ENCODE peak calls at places on chromosomes 5 and 9, in seven cellular contexts. Z is mammary epithelial cell, C is HCT116, J is GM23248, U is IMR-90, V is neural progenitor cell, N is fibroblast of lung. S is an unnamed sample.

GRCh38 chr5:133926960-133927615 is 41.3 kb downstream of the C5orf15 start:
- DNase-seq in Z (no peak), C (no peak), J (no peak), U (no peak), V (no peak), N (peak; percentile 56), S (no peak)

GRCh38 chr5:177300236-177300880 is 3.2 kb downstream of the RAB24 start:
- DNase-seq in Z (peak; percentile 53), C (no peak), J (peak; percentile 70), U (peak; percentile 80), V (no peak), N (peak; percentile 74), S (peak; percentile 85)

GRCh38 chr9:137795156-137795666 is 82.4 kb upstream of the CACNA1B start:
- DNase-seq in Z (no peak), C (no peak), J (no peak), U (no peak), V (no peak), N (no peak), S (no peak)

GRCh38 chr5:151082976-151083651 is 2.3 kb upstream of the TNIP1 start:
- DNase-seq in Z (peak; percentile 97), C (no peak), J (no peak), U (peak; percentile 36), V (no peak), N (no peak), S (no peak)

GRCh38 chr5:124365491-124365890 is 380.9 kb downstream of the ZNF608 start:
- DNase-seq in Z (no peak), C (no peak), J (no peak), U (no peak), V (peak; percentile 39), N (no peak), S (no peak)

GRCh38 chr5:65213921-65214525 is 267.7 kb downstream of the ADAMTS6 start:
- DNase-seq in Z (peak; percentile 13), C (peak; percentile 26), J (peak; percentile 38), U (peak; percentile 39), V (peak; percentile 48), N (peak; percentile 46), S (no peak)

GRCh38 chr5:149869266-149869875 is 75.2 kb downstream of the PDE6A start:
- DNase-seq in Z (no peak), C (no peak), J (no peak), U (no peak), V (no peak), N (no peak), S (no peak)

GRCh38 chr5:56325039-56325438 is 91.9 kb upstream of the ANKRD55 start:
- DNase-seq in Z (no peak), C (no peak), J (no peak), U (no peak), V (no peak), N (no peak), S (no peak)

GRCh38 chr9:87069690-87070089 is 122.4 kb upstream of the GAS1 start:
- DNase-seq in Z (no peak), C (no peak), J (peak; percentile 81), U (peak; percentile 69), V (no peak), N (peak; percentile 65), S (no peak)

GRCh38 chr9:23855885-23856284 is 29.8 kb upstream of the ELAVL2 start:
- DNase-seq in Z (no peak), C (no peak), J (no peak), U (no peak), V (no peak), N (no peak), S (no peak)

GRCh38 chr9:23464275-23464674 is 361.8 kb downstream of the ELAVL2 start:
- DNase-seq in Z (no peak), C (no peak), J (no peak), U (no peak), V (no peak), N (no peak), S (no peak)

GRCh38 chr5:124892185-124892848 is 145.9 kb upstream of the ZNF608 start:
- DNase-seq in Z (no peak), C (no peak), J (no peak), U (no peak), V (no peak), N (no peak), S (no peak)

GRCh38 chr5:109655841-109656240 is 33.9 kb upstream of the MAN2A1 start:
- DNase-seq in Z (peak; percentile 43), C (no peak), J (peak; percentile 47), U (no peak), V (no peak), N (no peak), S (no peak)

GRCh38 chr9:98121096-98121495 is 2.1 kb upstream of the TRIM14 start:
- DNase-seq in Z (peak; percentile 37), C (no peak), J (peak; percentile 58), U (no peak), V (no peak), N (no peak), S (no peak)

GRCh38 chr5:59062986-59063683 is 480.3 kb downstream of the RAB3C start:
- DNase-seq in Z (peak; percentile 54), C (no peak), J (no peak), U (no peak), V (no peak), N (peak; percentile 96), S (no peak)

GRCh38 chr9:130295431-130295830 is 29.9 kb downstream of the HMCN2 start:
- DNase-seq in Z (no peak), C (no peak), J (no peak), U (no peak), V (no peak), N (no peak), S (no peak)

GRCh38 chr5:38450627-38451371 is 105.6 kb downstream of the LIFR start:
- DNase-seq in Z (no peak), C (no peak), J (peak; percentile 65), U (peak; percentile 27), V (no peak), N (peak; percentile 63), S (no peak)

GRCh38 chr9:4139201-4139600 is 160.7 kb downstream of the GLIS3 start:
- DNase-seq in Z (no peak), C (no peak), J (peak; percentile 33), U (no peak), V (no peak), N (no peak), S (no peak)

GRCh38 chr9:126451316-126451885 is 124.8 kb downstream of the MVB12B start:
- DNase-seq in Z (no peak), C (no peak), J (no peak), U (no peak), V (no peak), N (no peak), S (no peak)

DNA sequence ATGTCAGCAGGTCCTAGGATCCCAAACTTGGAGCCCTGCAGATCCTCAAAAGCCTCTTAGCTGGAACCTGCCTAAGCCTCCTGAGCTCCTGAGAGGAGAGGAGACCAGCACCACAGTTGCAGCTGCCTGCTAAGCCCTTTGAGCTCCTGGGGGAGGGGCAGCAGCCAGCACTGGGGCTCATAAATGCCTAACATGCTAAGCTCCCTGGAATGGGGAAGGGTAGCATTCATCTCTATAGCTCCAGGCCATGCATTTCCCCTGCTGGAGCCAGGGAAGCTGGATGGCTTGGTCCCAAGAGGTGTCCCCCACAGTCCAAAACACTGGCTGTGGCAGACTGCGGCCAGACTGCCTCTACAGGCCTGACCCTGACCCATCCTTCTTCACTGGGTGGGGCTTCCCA is 182.7 kb downstream of the KCNN2 start:
- DNase-seq in Z (no peak), C (no peak), J (no peak), U (no peak), V (peak; percentile 28), N (no peak), S (no peak)
- H3K9ac ChIP-seq in Z (no peak overlapping the region), C (no peak overlapping the region), J (no peak overlapping the region), U (no peak overlapping the region), V (no peak overlapping the region), N (no peak overlapping the region), S (no peak overlapping the region)

GRCh38 chr5:171785517-171785916 is at the start of gene SMIM23:
- DNase-seq in Z (no peak), C (no peak), J (no peak), U (no peak), V (no peak), N (no peak), S (no peak)
- H3K9ac ChIP-seq in Z (no peak within 1 kb of the TSS), C (no peak within 1 kb of the TSS), J (no peak within 1 kb of the TSS), U (no peak within 1 kb of the TSS), V (no peak within 1 kb of the TSS), N (no peak within 1 kb of the TSS), S (no peak within 1 kb of the TSS)

GRCh38 chr9:106868096-106868495 is 5.1 kb downstream of the ZNF462 start:
- DNase-seq in Z (no peak), C (no peak), J (no peak), U (no peak), V (no peak), N (no peak), S (no peak)
- H3K9ac ChIP-seq in Z (no peak overlapping the region), C (no peak overlapping the region), J (no peak overlapping the region), U (no peak overlapping the region), V (no peak overlapping the region), N (no peak overlapping the region), S (no peak overlapping the region)

DNA sequence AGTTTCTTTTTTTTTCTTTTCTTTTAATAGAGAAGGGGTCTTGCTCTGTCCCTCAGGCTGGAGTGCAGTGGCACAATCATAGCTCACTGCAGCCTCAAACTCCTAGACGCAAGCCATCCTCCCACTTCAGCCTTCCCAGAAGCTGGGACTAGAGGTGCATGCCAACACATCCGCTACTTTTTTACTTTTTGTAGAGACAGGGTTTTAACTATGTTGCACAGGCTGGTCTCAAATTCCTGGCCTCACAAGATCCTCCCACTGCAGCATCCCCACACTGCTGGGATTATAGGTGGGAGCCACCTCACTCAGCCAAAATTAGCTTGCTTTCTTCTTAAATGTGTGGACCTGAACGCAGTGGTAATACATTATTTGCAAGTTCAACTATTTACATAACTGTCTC is 66.1 kb downstream of the SERINC5 start:
- DNase-seq in Z (no peak), C (no peak), J (no peak), U (no peak), V (no peak), N (no peak), S (no peak)
- H3K9ac ChIP-seq in Z (no peak overlapping the region), C (no peak overlapping the region), J (no peak overlapping the region), U (no peak overlapping the region), V (no peak overlapping the region), N (no peak overlapping the region), S (peak overlapping the region; percentile 46)

DNA sequence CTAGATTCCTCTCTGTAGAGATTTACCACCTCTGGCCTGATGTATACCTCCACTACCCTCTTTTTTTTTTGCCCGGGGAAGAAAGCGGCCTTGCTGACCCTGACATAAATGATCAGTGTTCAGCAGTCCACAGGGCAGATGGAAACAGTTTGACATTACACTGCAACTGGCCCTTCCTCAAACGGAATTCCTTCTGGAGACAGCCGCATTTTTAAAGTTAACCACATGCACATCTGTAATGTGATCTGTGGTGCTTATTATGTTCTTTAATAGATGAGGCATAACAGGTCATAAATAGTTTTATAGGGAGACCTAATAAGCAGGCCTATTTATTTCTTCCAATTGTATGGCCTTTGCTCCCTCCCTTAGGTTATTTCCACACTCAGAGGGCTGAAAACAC is 84.0 kb upstream of the APC start:
- DNase-seq in Z (no peak), C (no peak), J (no peak), U (no peak), V (no peak), N (no peak), S (no peak)
- H3K9ac ChIP-seq in Z (no peak overlapping the region), C (no peak overlapping the region), J (no peak overlapping the region), U (no peak overlapping the region), V (no peak overlapping the region), N (no peak overlapping the region), S (no peak overlapping the region)